ENCODE peak calls at places on chromosomes 13 and 19, in four cellular contexts. I, T, F and U are unnamed samples.

GRCh38 chr19:29467824-29468401 is 57.9 kb upstream of the VSTM2B start:
- DNase-seq in F (peak; percentile 21), I (no peak), T (peak; percentile 11), U (peak; percentile 16)

GRCh38 chr19:3586124-3586626 is 897 bp downstream of the GIPC3 start:
- DNase-seq in I (no peak), F (peak; percentile 46), T (no peak), U (no peak)

GRCh38 chr13:58495668-58496067 is 864.1 kb downstream of the PCDH17 start:
- DNase-seq in T (no peak), F (no peak), I (no peak), U (no peak)

GRCh38 chr19:1408300-1409203 is 1.2 kb downstream of the DAZAP1 start:
- DNase-seq in T (peak; percentile 62), F (peak; percentile 66), I (peak; percentile 72), U (peak; percentile 62)

GRCh38 chr19:1019980-1020867 is 699 bp downstream of the TMEM259 start:
- DNase-seq in I (peak; percentile 57), F (no peak), T (no peak), U (no peak)

GRCh38 chr19:6216236-6216995 is 63.4 kb downstream of the MLLT1 start:
- DNase-seq in F (no peak), I (no peak), T (no peak), U (no peak)

GRCh38 chr19:1496714-1497577 is 6.0 kb downstream of the REEP6 start:
- DNase-seq in I (no peak), F (no peak), T (no peak), U (no peak)

GRCh38 chr13:30079501-30079900 is 227.8 kb downstream of the KATNAL1 start:
- DNase-seq in T (no peak), F (no peak), I (no peak), U (no peak)

GRCh38 chr13:34207872-34208271 is 389.9 kb downstream of the RFC3 start:
- DNase-seq in F (no peak), T (peak; percentile 73), I (no peak), U (no peak)

GRCh38 chr19:3606174-3606689 is 443 bp downstream of the TBXA2R start:
- DNase-seq in I (peak; percentile 83), T (no peak), F (peak; percentile 49), U (no peak)

GRCh38 chr13:94201022-94201421 is 278.5 kb downstream of the DCT start:
- DNase-seq in I (no peak), F (no peak), T (no peak), U (no peak)

GRCh38 chr13:52830946-52831345 is 17.5 kb downstream of the PCDH8 start:
- DNase-seq in F (no peak), T (no peak), I (no peak), U (no peak)

GRCh38 chr13:99659234-99659633 is 158.0 kb downstream of the TM9SF2 start:
- DNase-seq in I (no peak), F (no peak), T (no peak), U (no peak)

GRCh38 chr13:26529441-26529840 is 28.0 kb upstream of the WASF3 start:
- DNase-seq in T (peak; percentile 78), I (peak; percentile 44), F (peak; percentile 2), U (no peak)

GRCh38 chr13:113962386-113962785 is 11.5 kb downstream of the C13orf46 start:
- DNase-seq in T (no peak), I (no peak), F (no peak), U (no peak)

GRCh38 chr13:108419768-108420167 is 150.2 kb downstream of the TNFSF13B start:
- DNase-seq in F (no peak), I (no peak), T (no peak), U (no peak)

GRCh38 chr19:12841094-12841493 is 2.8 kb downstream of the MAST1 start:
- DNase-seq in I (no peak), F (peak; percentile 51), T (peak; percentile 52), U (no peak)

GRCh38 chr19:46860846-46861690 is at the start of gene ARHGAP35:
- DNase-seq in I (peak; percentile 62), F (peak; percentile 23), T (no peak), U (no peak)

GRCh38 chr13:110634558-110634957 is 19.2 kb downstream of the NAXD start:
- DNase-seq in F (no peak), I (no peak), T (peak; percentile 81), U (no peak)

GRCh38 chr13:113513761-113514160 is 23.2 kb upstream of the DCUN1D2 start:
- DNase-seq in F (no peak), T (no peak), I (no peak), U (no peak)

GRCh38 chr13:45162821-45163220 is 38.0 kb downstream of the KCTD4 start:
- DNase-seq in I (no peak), T (peak; percentile 84), F (no peak), U (no peak)

GRCh38 chr19:15810335-15810734 is 5.1 kb downstream of the OR10H1 start:
- DNase-seq in F (no peak), I (peak; percentile 43), T (peak; percentile 0), U (no peak)

GRCh38 chr13:91058066-91058465 is 289.4 kb upstream of the MIR17HG start:
- DNase-seq in T (peak; percentile 8), I (no peak), F (no peak), U (no peak)

GRCh38 chr13:71759506-71760225 is 107.3 kb downstream of the DACH1 start:
- DNase-seq in F (no peak), I (no peak), T (no peak), U (no peak)

GRCh38 chr19:33390120-33390907 is 16.8 kb downstream of the CEBPG start:
- DNase-seq in I (no peak), F (no peak), T (peak; percentile 71), U (peak; percentile 56)